ENCODE peak calls at places on chromosomes 6 and 20, in five cellular contexts. Z is GM23338, A is ascending aorta, S is fibroblast of lung, F is lung. K is an unnamed sample.
A peak's percentile ranks its signal among the peaks of the same experiment; 100 is the strongest.

GRCh38 chr6:549901-550300 is 107.0 kb downstream of the HUS1B start:
- DNase-seq in Z (no peak), A (no peak), S (no peak), F (no peak), K (no peak)

GRCh38 chr6:50380409-50381105 is 330.8 kb upstream of the DEFB112 start:
- DNase-seq in Z (no peak), A (no peak), S (no peak), F (no peak), K (no peak)

GRCh38 chr6:158372570-158372969 is 60.3 kb downstream of the TULP4 start:
- DNase-seq in Z (no peak), A (no peak), S (no peak), F (no peak), K (no peak)

GRCh38 chr6:27133281-27134227 is 113.9 kb upstream of the PRSS16 start:
- DNase-seq in Z (peak; percentile 76), A (peak; percentile 38), S (peak; percentile 77), F (no peak), K (peak; percentile 53)

GRCh38 chr6:165704001-165704748 is 41.1 kb upstream of the PDE10A start:
- DNase-seq in Z (no peak), A (no peak), S (peak; percentile 56), F (no peak), K (no peak)

GRCh38 chr20:36085686-36086267 is 68.8 kb upstream of the EPB41L1 start:
- DNase-seq in Z (no peak), A (no peak), S (peak; percentile 74), F (peak; percentile 58), K (no peak)

GRCh38 chr20:57841297-57841866 is 131.6 kb upstream of the PMEPA1 start:
- DNase-seq in Z (no peak), A (no peak), S (no peak), F (no peak), K (no peak)

GRCh38 chr6:145947108-145947507 is 17.1 kb downstream of the SHPRH start:
- DNase-seq in Z (no peak), A (no peak), S (no peak), F (no peak), K (no peak)

GRCh38 chr20:41406896-41407444 is 40.4 kb upstream of the EMILIN3 start:
- DNase-seq in Z (no peak), A (no peak), S (no peak), F (no peak), K (no peak)

GRCh38 chr20:8246701-8247100 is 114.6 kb downstream of the PLCB1 start:
- DNase-seq in Z (no peak), A (no peak), S (no peak), F (no peak), K (no peak)

GRCh38 chr6:118678866-118679265 is 27.5 kb upstream of the CEP85L start:
- DNase-seq in Z (no peak), A (no peak), S (peak; percentile 79), F (no peak), K (no peak)

GRCh38 chr20:38369387-38369786 is 23.1 kb downstream of the LBP start:
- DNase-seq in Z (peak; percentile 66), A (no peak), S (no peak), F (no peak), K (peak; percentile 73)

GRCh38 chr6:4759997-4760396 is 16.2 kb upstream of the CDYL start:
- DNase-seq in Z (no peak), A (no peak), S (no peak), F (no peak), K (no peak)

GRCh38 chr6:40854592-40854991 is 184.4 kb downstream of the UNC5CL start:
- DNase-seq in Z (no peak), A (no peak), S (no peak), F (no peak), K (no peak)

GRCh38 chr20:54172532-54172855 is 1.3 kb downstream of the CYP24A1 start:
- DNase-seq in Z (no peak), A (no peak), S (no peak), F (no peak), K (no peak)

GRCh38 chr6:15421945-15422733 is 176.3 kb downstream of the JARID2 start:
- DNase-seq in Z (no peak), A (no peak), S (no peak), F (no peak), K (no peak)

GRCh38 chr6:134169881-134170486 is 117.6 kb upstream of the SLC2A12 start:
- DNase-seq in Z (no peak), A (no peak), S (no peak), F (no peak), K (no peak)

GRCh38 chr6:151325075-151326050 is 66.0 kb downstream of the ZBTB2 start:
- DNase-seq in Z (peak; percentile 75), A (peak; percentile 29), S (peak; percentile 71), F (peak; percentile 36), K (peak; percentile 51)

GRCh38 chr20:37317316-37317715 is 27.9 kb downstream of the MANBAL start:
- DNase-seq in Z (no peak), A (no peak), S (no peak), F (no peak), K (no peak)

GRCh38 chr6:23003671-23004598 is 434.6 kb downstream of the HDGFL1 start:
- DNase-seq in Z (no peak), A (no peak), S (no peak), F (no peak), K (no peak)

GRCh38 chr6:140478631-140479030 is 1104.2 kb upstream of the CITED2 start:
- DNase-seq in Z (no peak), A (no peak), S (no peak), F (no peak), K (no peak)

GRCh38 chr6:130161627-130162404 is 60.9 kb downstream of the SAMD3 start:
- DNase-seq in Z (no peak), A (no peak), S (peak; percentile 78), F (no peak), K (no peak)

GRCh38 chr6:110328231-110328630 is 29.9 kb downstream of the METTL24 start:
- DNase-seq in Z (no peak), A (no peak), S (peak; percentile 84), F (no peak), K (no peak)

GRCh38 chr6:29739136-29739881 is 16.1 kb downstream of the HLA-F start:
- DNase-seq in Z (no peak), A (no peak), S (no peak), F (no peak), K (no peak)

GRCh38 chr20:58645277-58645968 is 5.7 kb upstream of the STX16 start:
- DNase-seq in Z (no peak), A (no peak), S (peak; percentile 91), F (no peak), K (no peak)

GRCh38 chr6:55670850-55671413 is 91.9 kb upstream of the HMGCLL1 start:
- DNase-seq in Z (peak; percentile 25), A (no peak), S (no peak), F (no peak), K (no peak)

GRCh38 chr20:59437601-59438031 is 137.2 kb downstream of the EDN3 start:
- DNase-seq in Z (no peak), A (no peak), S (no peak), F (no peak), K (no peak)

GRCh38 chr6:161429921-161430490 is 156.1 kb upstream of the AGPAT4 start:
- DNase-seq in Z (no peak), A (no peak), S (no peak), F (no peak), K (no peak)

GRCh38 chr20:39103732-39104131 is 141.6 kb downstream of the DHX35 start:
- DNase-seq in Z (no peak), A (no peak), S (peak; percentile 9), F (no peak), K (no peak)

GRCh38 chr6:90044833-90045337 is 150.6 kb downstream of the GJA10 start:
- DNase-seq in Z (no peak), A (no peak), S (peak; percentile 95), F (no peak), K (no peak)

GRCh38 chr6:6236730-6237469 is 83.6 kb downstream of the F13A1 start:
- DNase-seq in Z (no peak), A (no peak), S (no peak), F (no peak), K (no peak)

GRCh38 chr6:6235786-6236185 is 84.7 kb downstream of the F13A1 start:
- DNase-seq in Z (no peak), A (no peak), S (no peak), F (no peak), K (no peak)

GRCh38 chr6:6230286-6230685 is 90.2 kb downstream of the F13A1 start:
- DNase-seq in Z (no peak), A (no peak), S (no peak), F (no peak), K (no peak)

DNA sequence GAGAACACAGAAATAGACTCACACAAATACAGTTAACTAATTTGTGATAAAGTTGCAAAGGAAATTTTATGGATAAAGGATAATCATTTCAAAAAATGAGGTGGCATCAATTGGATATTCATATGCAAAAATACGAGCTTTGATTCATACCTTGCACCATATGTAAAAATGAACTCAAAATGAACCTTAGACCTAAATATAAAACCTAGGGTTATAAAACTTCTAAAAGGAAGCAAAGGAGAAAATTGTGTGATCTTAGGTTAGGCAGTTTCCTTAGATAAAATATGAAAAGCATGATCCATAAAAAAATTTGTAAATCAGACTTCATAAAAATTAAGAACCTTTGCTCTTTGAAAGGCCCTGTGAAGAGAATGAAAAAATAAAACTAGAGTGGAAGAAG is 85.5 kb downstream of the F13A1 start:
- DNase-seq in Z (no peak), A (no peak), S (no peak), F (no peak), K (no peak)
- H3K27me3 ChIP-seq in Z (no peaks in the 10 kb centered on the region), A (no peaks in the 10 kb centered on the region), S (no peaks in the 10 kb centered on the region), F (no peaks in the 10 kb centered on the region), K (no peaks in the 10 kb centered on the region)

GRCh38 chr6:12312736-12313135 is 22.6 kb downstream of the EDN1 start:
- DNase-seq in Z (no peak), A (no peak), S (peak; percentile 71), F (no peak), K (no peak)

GRCh38 chr6:12315292-12316081 is 25.3 kb downstream of the EDN1 start:
- DNase-seq in Z (no peak), A (no peak), S (no peak), F (no peak), K (no peak)

GRCh38 chr6:12314751-12315150 is 24.6 kb downstream of the EDN1 start:
- DNase-seq in Z (no peak), A (no peak), S (no peak), F (no peak), K (no peak)

GRCh38 chr6:12313992-12314589 is 23.9 kb downstream of the EDN1 start:
- DNase-seq in Z (no peak), A (no peak), S (peak; percentile 70), F (peak; percentile 49), K (no peak)

GRCh38 chr6:12313311-12313991 is 23.3 kb downstream of the EDN1 start:
- DNase-seq in Z (no peak), A (no peak), S (no peak), F (no peak), K (no peak)
- H3K4me3 ChIP-seq in Z (no peak overlapping the region), A (peak overlapping the region; percentile 38), S (no peak overlapping the region), F (no peak overlapping the region), K (no peak overlapping the region)

DNA sequence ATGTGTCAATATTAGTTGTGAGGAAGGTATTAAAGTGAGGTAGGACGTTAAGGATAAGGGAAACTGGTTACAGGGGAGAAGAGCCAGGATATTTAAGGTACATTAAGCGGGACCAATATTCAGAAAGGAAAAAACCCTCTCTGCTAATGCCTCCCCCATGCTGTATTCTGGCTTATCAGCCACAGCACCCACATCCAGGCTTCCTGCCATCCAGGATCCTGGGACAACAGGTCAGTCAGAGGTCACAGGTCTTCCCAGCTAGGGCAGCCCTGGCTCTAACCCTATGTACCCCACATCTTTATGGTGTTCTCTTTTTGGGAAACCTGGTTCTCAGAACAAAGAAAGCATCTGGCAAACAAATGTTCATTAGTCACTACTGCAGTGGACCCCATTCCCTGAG is 5.3 kb downstream of the DDRGK1 start:
- DNase-seq in Z (no peak), A (no peak), S (no peak), F (no peak), K (no peak)
- H3K36me3 ChIP-seq in Z (peaks cover 7% of the 10 kb centered on the region), A (peaks cover 58% of the 10 kb centered on the region), S (peaks cover 19% of the 10 kb centered on the region), F (peaks cover 31% of the 10 kb centered on the region), K (peaks cover 33% of the 10 kb centered on the region)

GRCh38 chr6:149987602-149988107 is 23.9 kb downstream of the ULBP1 start:
- DNase-seq in Z (no peak), A (no peak), S (no peak), F (no peak), K (no peak)
- H3K27me3 ChIP-seq in Z (peaks cover 94% of the 10 kb centered on the region), A (peaks cover 21% of the 10 kb centered on the region), S (peaks cover 72% of the 10 kb centered on the region), F (peaks cover 9% of the 10 kb centered on the region), K (peaks cover 92% of the 10 kb centered on the region)

K was measured in H7.